ENCODE peak calls at places on chromosomes 12 and 14, in ten cellular contexts. One of them, this sample, is unnamed.
A peak's percentile ranks its signal among the peaks of the same experiment; 100 is the strongest.

GRCh38 chr14:105859717-105860614 is 333.6 kb downstream of the TMEM121 start:
- DNase-seq in non-pigmented ciliary epithelial cell: no peak
- DNase-seq in H7: no peak
- DNase-seq in iris pigment epithelial cell: no peak
- DNase-seq in astrocyte: no peak
- DNase-seq in WTC11: no peak
- DNase-seq in C1 segment of cervical spinal cord: no peak
- DNase-seq in HS-27A: no peak
- DNase-seq in fibroblast of lung: no peak
- DNase-seq in T-helper 2 cell: peak; percentile 80
- DNase-seq in this sample: no peak

GRCh38 chr14:76268700-76269099 is 107.2 kb upstream of the ESRRB start:
- DNase-seq in WTC11: no peak
- DNase-seq in non-pigmented ciliary epithelial cell: no peak
- DNase-seq in C1 segment of cervical spinal cord: no peak
- DNase-seq in T-helper 2 cell: no peak
- DNase-seq in astrocyte: no peak
- DNase-seq in fibroblast of lung: no peak
- DNase-seq in H7: peak; percentile 19
- DNase-seq in HS-27A: no peak
- DNase-seq in iris pigment epithelial cell: no peak
- DNase-seq in this sample: no peak

GRCh38 chr12:22662356-22662755 is 37.4 kb downstream of the ETNK1 start:
- DNase-seq in C1 segment of cervical spinal cord: no peak
- DNase-seq in astrocyte: no peak
- DNase-seq in WTC11: no peak
- DNase-seq in iris pigment epithelial cell: no peak
- DNase-seq in fibroblast of lung: no peak
- DNase-seq in HS-27A: no peak
- DNase-seq in non-pigmented ciliary epithelial cell: no peak
- DNase-seq in H7: no peak
- DNase-seq in T-helper 2 cell: no peak
- DNase-seq in this sample: no peak

GRCh38 chr12:112309797-112310196 is 72.4 kb downstream of the HECTD4 start:
- DNase-seq in H7: no peak
- DNase-seq in WTC11: no peak
- DNase-seq in astrocyte: peak; percentile 59
- DNase-seq in non-pigmented ciliary epithelial cell: no peak
- DNase-seq in HS-27A: no peak
- DNase-seq in iris pigment epithelial cell: peak; percentile 25
- DNase-seq in C1 segment of cervical spinal cord: no peak
- DNase-seq in fibroblast of lung: peak; percentile 67
- DNase-seq in T-helper 2 cell: peak; percentile 46
- DNase-seq in this sample: peak; percentile 66

GRCh38 chr14:68386950-68387779 is 405.7 kb downstream of the ZFP36L1 start:
- DNase-seq in non-pigmented ciliary epithelial cell: no peak
- DNase-seq in astrocyte: peak; percentile 76
- DNase-seq in T-helper 2 cell: no peak
- DNase-seq in iris pigment epithelial cell: peak; percentile 63
- DNase-seq in HS-27A: no peak
- DNase-seq in C1 segment of cervical spinal cord: no peak
- DNase-seq in H7: no peak
- DNase-seq in fibroblast of lung: peak; percentile 83
- DNase-seq in WTC11: no peak
- DNase-seq in this sample: peak; percentile 67

GRCh38 chr12:130972589-130972950 is 18.9 kb downstream of the ADGRD1 start:
- DNase-seq in C1 segment of cervical spinal cord: no peak
- DNase-seq in fibroblast of lung: no peak
- DNase-seq in iris pigment epithelial cell: no peak
- DNase-seq in WTC11: no peak
- DNase-seq in HS-27A: no peak
- DNase-seq in T-helper 2 cell: no peak
- DNase-seq in non-pigmented ciliary epithelial cell: no peak
- DNase-seq in astrocyte: no peak
- DNase-seq in H7: no peak
- DNase-seq in this sample: no peak

GRCh38 chr14:71036433-71036832 is 129.2 kb downstream of the PCNX1 start:
- DNase-seq in HS-27A: no peak
- DNase-seq in astrocyte: no peak
- DNase-seq in iris pigment epithelial cell: no peak
- DNase-seq in T-helper 2 cell: no peak
- DNase-seq in WTC11: no peak
- DNase-seq in H7: no peak
- DNase-seq in fibroblast of lung: no peak
- DNase-seq in C1 segment of cervical spinal cord: no peak
- DNase-seq in non-pigmented ciliary epithelial cell: no peak
- DNase-seq in this sample: no peak

GRCh38 chr12:121806556-121807308 is 2.9 kb downstream of the SETD1B start:
- DNase-seq in HS-27A: no peak
- DNase-seq in H7: peak; percentile 53
- DNase-seq in fibroblast of lung: no peak
- DNase-seq in astrocyte: no peak
- DNase-seq in iris pigment epithelial cell: peak; percentile 40
- DNase-seq in C1 segment of cervical spinal cord: no peak
- DNase-seq in WTC11: no peak
- DNase-seq in non-pigmented ciliary epithelial cell: no peak
- DNase-seq in T-helper 2 cell: no peak
- DNase-seq in this sample: no peak

GRCh38 chr12:56143870-56144269 is 8.5 kb upstream of the MYL6B start:
- DNase-seq in WTC11: no peak
- DNase-seq in iris pigment epithelial cell: no peak
- DNase-seq in T-helper 2 cell: no peak
- DNase-seq in fibroblast of lung: no peak
- DNase-seq in C1 segment of cervical spinal cord: no peak
- DNase-seq in H7: no peak
- DNase-seq in astrocyte: no peak
- DNase-seq in HS-27A: no peak
- DNase-seq in non-pigmented ciliary epithelial cell: no peak
- DNase-seq in this sample: no peak

GRCh38 chr12:89448951-89449371 is 75.6 kb downstream of the GALNT4 start:
- DNase-seq in H7: no peak
- DNase-seq in iris pigment epithelial cell: peak; percentile 56
- DNase-seq in non-pigmented ciliary epithelial cell: no peak
- DNase-seq in HS-27A: no peak
- DNase-seq in WTC11: no peak
- DNase-seq in T-helper 2 cell: no peak
- DNase-seq in fibroblast of lung: peak; percentile 55
- DNase-seq in C1 segment of cervical spinal cord: no peak
- DNase-seq in astrocyte: peak; percentile 36
- DNase-seq in this sample: peak; percentile 54

GRCh38 chr12:12476836-12477531 is 85.7 kb downstream of the DUSP16 start:
- DNase-seq in C1 segment of cervical spinal cord: peak; percentile 58
- DNase-seq in iris pigment epithelial cell: no peak
- DNase-seq in fibroblast of lung: no peak
- DNase-seq in H7: no peak
- DNase-seq in WTC11: no peak
- DNase-seq in non-pigmented ciliary epithelial cell: no peak
- DNase-seq in astrocyte: no peak
- DNase-seq in HS-27A: no peak
- DNase-seq in T-helper 2 cell: no peak
- DNase-seq in this sample: no peak

GRCh38 chr12:108595711-108596647 is 1.9 kb downstream of the TMEM119 start:
- DNase-seq in iris pigment epithelial cell: no peak
- DNase-seq in C1 segment of cervical spinal cord: no peak
- DNase-seq in WTC11: no peak
- DNase-seq in H7: peak; percentile 29
- DNase-seq in astrocyte: no peak
- DNase-seq in HS-27A: no peak
- DNase-seq in T-helper 2 cell: no peak
- DNase-seq in fibroblast of lung: no peak
- DNase-seq in non-pigmented ciliary epithelial cell: no peak
- DNase-seq in this sample: no peak

This sample was measured in IMR-90.